ENCODE peak calls at places on chromosomes 5 and 9, in ten cellular contexts. S is left ventricle myocardium inferior, F is gastrocnemius medialis, Y is tibial artery, C is Caco-2, B is spleen, L is uterus, G is cardiac muscle cell, E is lower lobe of right lung, J is heart left ventricle. K is an unnamed sample. For H3K4me1, the result is how much of the 10 kb centered on the place peaks cover.

GRCh38 chr9:4769321-4770080 is 23.2 kb upstream of the RCL1 start:
- DNase-seq in E (no peak), B (no peak), F (no peak), L (no peak), J (peak), Y (no peak), C (no peak), S (no peak), G (peak), K (no peak)

GRCh38 chr5:127416896-127417295 is 100.5 kb upstream of the PRRC1 start:
- DNase-seq in L (no peak), G (no peak), J (no peak), E (no peak), B (peak), C (no peak), F (no peak), Y (no peak), S (no peak), K (no peak)

GRCh38 chr5:92508271-92508670 is 1072.7 kb downstream of the NR2F1-AS1 start:
- DNase-seq in G (no peak), E (no peak), Y (no peak), C (no peak), S (no peak), F (no peak), J (no peak), L (no peak), B (no peak), K (no peak)

GRCh38 chr5:168947212-168947868 is 353.6 kb downstream of the SLIT3 start:
- DNase-seq in Y (no peak), L (no peak), J (peak), C (peak), E (no peak), F (no peak), G (peak), B (no peak), S (peak), K (peak)

GRCh38 chr5:138668981-138669380 is 84.2 kb upstream of the CTNNA1 start:
- DNase-seq in Y (no peak), S (no peak), G (no peak), F (no peak), J (no peak), B (no peak), C (peak), E (no peak), L (no peak), K (no peak)

GRCh38 chr5:80799041-80799440 is 144.3 kb upstream of the DHFR start:
- DNase-seq in Y (no peak), E (no peak), S (peak), G (peak), F (no peak), L (no peak), C (no peak), B (no peak), J (no peak), K (no peak)

GRCh38 chr9:33467526-33467925 is 6.2 kb downstream of the NOL6 start:
- DNase-seq in C (no peak), Y (no peak), E (peak), S (no peak), B (peak), G (no peak), L (no peak), J (no peak), F (no peak), K (no peak)

GRCh38 chr5:106827061-106827460 is 843.7 kb downstream of the EFNA5 start:
- DNase-seq in G (no peak), C (no peak), J (no peak), F (no peak), S (no peak), Y (no peak), L (no peak), E (no peak), B (no peak), K (no peak)

GRCh38 chr5:123508441-123508840 is 3.5 kb upstream of the CSNK1G3 start:
- DNase-seq in L (no peak), Y (no peak), E (no peak), B (no peak), F (no peak), G (no peak), J (no peak), C (no peak), S (no peak), K (no peak)

GRCh38 chr9:2180171-2180570 is 165.0 kb downstream of the SMARCA2 start:
- DNase-seq in J (no peak), F (no peak), S (no peak), B (no peak), G (no peak), Y (no peak), E (no peak), L (no peak), C (no peak), K (no peak)

GRCh38 chr9:82133973-82134372 is 145.4 kb downstream of the SPATA31D1 start:
- DNase-seq in C (no peak), F (no peak), G (no peak), Y (no peak), L (no peak), B (no peak), S (no peak), J (no peak), E (no peak), K (no peak)

GRCh38 chr5:160133071-160133917 is 14.0 kb upstream of the PWWP2A start:
- DNase-seq in E (peak), L (peak), S (peak), C (no peak), F (no peak), G (peak), B (no peak), J (peak), Y (peak), K (peak)

GRCh38 chr5:167643616-167644015 is 647.8 kb upstream of the WWC1 start:
- DNase-seq in B (no peak), S (no peak), E (no peak), J (no peak), G (peak), F (no peak), L (no peak), C (no peak), Y (no peak), K (no peak)

GRCh38 chr5:106640511-106640910 is 1030.2 kb downstream of the EFNA5 start:
- DNase-seq in S (no peak), J (no peak), G (no peak), L (no peak), E (no peak), B (no peak), F (no peak), Y (no peak), C (no peak), K (no peak)

DNA sequence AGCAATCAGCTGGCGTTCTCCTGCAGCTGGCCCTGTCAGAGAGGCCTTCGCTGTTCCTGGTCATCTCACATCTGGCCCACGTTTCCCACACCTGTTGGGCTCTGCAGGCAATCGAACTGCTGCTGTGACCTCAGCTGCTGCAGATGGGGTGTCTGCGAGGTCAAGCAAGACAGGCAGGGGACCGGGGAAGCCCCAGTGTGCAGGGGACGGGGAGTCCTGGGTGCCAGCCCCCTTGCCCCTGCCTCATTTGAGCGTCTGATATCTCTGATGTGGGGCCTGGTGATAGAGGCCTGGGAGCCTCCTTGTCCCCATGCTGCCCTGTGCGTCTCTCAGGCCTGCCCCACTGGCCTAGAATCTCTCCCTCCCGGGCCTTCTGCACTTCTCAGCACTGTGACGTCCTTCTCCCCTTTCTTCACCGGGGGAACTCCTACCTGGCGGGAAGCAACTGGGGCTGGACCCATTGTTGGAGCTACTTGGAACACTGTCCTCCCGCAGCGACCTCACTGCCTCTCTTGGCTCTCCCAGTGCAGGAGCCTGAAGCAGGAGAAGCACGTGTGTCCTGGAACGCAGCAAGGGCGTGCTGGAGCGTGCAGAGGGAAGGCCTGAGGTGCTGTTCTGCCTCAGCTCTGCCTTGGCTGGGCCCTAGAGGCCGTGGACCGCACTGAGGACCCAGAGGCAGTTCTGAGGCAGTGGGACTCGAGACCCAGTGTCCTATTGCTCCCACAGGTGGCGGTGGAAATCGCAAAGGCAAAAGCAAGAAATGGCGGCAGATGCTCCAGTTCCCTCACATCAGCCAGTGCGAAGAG is 3.9 kb downstream of the GRK6 start:
- DNase-seq in G (no peak), J (no peak), Y (no peak), S (no peak), C (no peak), E (no peak), L (no peak), B (peak), F (no peak), K (no peak)
- H3K4me1 ChIP-seq in G (under half), J (half or more), Y (under half), S (under half), C (under half), E (half or more), L (under half), B (half or more), F (under half), K (half or more)

DNA sequence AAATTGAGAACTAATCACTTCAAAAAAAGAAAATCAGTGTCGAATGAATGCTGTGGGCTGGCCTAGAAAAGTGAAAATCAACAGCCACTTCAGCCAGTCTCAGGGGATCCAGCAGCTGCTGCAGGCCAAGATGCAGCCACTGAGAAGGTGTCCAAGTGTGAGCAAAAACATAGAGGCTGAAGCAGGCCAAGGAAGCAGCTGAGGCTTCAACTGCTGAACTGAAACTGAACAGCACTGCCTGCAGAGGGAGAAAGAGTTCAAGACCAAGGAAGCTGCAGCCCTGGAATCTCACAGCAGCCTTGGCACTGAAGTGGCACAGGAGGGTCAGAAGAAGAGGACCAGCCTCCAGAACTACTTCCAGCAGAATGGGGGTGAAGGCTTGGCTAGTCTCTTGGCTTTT is 15.8 kb upstream of the SLC36A3 start:
- DNase-seq in F (peak), B (no peak), C (peak), L (peak), S (peak), J (peak), Y (no peak), G (peak), E (no peak), K (peak)
- TF ChIP-seq CTCF in F (no peak), B (no peak), C (peak), L (no peak), S (peak), J (peak), Y (no peak), G (peak), E (no peak), K (no peak)

GRCh38 chr5:31485376-31486207 is 46.3 kb downstream of the DROSHA start:
- DNase-seq in L (peak), E (no peak), F (no peak), Y (no peak), J (no peak), S (no peak), B (no peak), C (no peak), G (no peak), K (no peak)
- H3K4me3 ChIP-seq in L (no peak), E (no peak), F (no peak), Y (no peak), J (no peak), S (no peak), B (no peak), C (no peak), G (no peak), K (no peak)

DNA sequence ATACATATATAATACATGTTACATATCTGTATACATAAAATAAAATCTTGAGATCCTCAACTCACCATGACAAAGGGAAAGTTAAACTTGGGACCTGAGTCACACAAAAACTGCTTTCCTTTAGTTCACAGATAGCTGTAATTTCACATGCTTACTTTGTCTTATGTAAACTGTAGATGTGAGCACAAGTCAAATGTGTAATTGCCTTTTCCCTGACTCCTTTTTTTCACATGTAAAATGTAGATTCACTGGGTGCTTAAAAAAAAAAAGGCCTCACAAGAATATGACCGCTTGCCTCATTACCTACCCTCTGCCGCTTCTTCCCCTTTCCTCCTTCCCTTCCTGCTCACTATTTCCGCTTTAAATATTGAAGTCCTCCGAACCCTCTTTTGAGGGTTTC is 21.9 kb upstream of the FAM169A start:
- DNase-seq in B (no peak), F (no peak), E (no peak), Y (no peak), J (no peak), S (no peak), G (no peak), L (no peak), C (no peak), K (no peak)
- H3K4me1 ChIP-seq in B (under half), F (under half), E (under half), Y (under half), J (under half), S (under half), G (under half), L (under half), C (under half), K (under half)

DNA sequence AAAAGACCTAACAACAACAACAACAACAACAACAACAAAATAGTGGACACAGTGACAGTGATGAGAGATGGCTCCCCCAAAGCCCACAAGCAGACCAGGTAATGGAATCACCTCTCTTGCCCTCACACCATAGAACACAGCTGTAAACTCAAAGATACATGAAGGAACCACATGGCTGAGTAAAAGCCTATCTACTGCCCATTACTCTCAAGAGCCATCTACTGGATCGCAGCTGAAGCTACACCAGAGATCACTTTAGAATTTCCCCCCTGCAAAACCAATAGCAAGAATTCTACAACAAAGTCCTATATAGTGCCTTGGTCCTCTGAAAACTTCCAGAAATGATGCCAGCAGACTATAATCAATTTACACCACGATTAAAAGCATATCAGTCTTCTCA is 1537.6 kb upstream of the CDH9 start:
- DNase-seq in S (no peak), J (no peak), B (no peak), F (no peak), Y (no peak), L (no peak), G (peak), E (no peak), C (peak), K (no peak)
- TF ChIP-seq CTCF in S (no peak), J (no peak), B (no peak), F (no peak), Y (no peak), L (no peak), G (peak), E (no peak), C (peak), K (no peak)

DNA sequence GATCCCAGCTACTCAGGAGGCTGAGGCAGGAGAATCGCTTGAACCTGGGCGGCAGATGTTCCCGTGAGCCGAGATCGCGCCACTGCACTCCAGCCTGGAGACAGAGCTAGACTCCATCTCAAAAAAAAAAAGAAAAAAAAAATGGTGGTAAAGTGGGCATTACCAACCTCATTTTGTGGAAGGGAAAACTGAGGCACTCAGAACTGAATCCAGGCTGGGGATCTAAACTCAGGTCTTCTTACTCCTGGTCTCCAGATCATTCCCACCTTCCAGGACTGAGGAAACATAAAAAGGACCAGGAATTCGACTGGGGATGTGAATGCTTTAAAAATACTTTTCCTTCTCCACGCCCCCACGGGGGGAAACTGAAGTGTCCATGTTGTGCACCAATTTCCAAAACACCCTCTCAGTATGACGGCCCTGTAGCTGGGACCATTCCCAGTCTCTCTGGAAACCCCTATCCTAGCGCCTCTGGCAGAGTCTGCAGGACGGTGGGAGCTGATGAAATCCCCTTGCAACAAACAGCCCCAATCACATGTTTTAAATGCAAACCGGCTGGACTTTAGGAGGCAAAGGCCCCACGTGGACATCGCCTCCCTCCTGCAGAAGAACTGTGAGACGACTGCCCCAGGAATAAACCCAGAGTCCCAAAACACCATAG is 8.9 kb upstream of the AKNA start:
- DNase-seq in B (no peak), L (peak), Y (no peak), F (no peak), J (no peak), S (no peak), G (peak), E (no peak), C (peak), K (peak)
- H3K4me3 ChIP-seq in B (peak), L (peak), Y (no peak), F (no peak), J (no peak), S (peak), G (no peak), E (peak), C (no peak), K (no peak)

GRCh38 chr9:37958154-37958553 is 54.2 kb upstream of the SLC25A51 start:
- DNase-seq in C (no peak), S (no peak), L (no peak), J (no peak), F (no peak), Y (no peak), G (no peak), E (no peak), B (peak), K (no peak)
- H3K4me1 ChIP-seq in C (under half), S (half or more), L (under half), J (under half), F (under half), Y (under half), G (under half), E (under half), B (under half), K (under half)

DNA sequence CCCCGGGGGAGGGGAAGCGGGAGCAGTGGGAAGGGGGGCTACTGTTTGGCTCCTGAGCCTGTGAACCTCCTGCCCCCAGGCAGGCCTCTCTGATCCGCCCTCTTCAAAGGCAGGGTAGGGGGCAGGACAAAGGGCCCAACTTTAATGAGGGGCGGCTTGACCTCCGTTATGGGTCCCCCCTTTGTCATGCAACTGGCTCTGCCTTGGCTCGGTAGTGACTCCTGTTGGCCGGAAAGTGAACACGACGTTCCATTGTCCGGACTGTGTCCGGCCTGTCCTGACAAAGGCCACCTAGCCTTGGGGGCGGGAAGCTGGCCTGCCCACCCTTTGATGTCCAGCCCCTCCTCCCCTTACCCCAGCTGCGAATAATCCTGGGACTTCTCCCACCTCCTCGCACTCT is 1.3 kb downstream of the CDX1 start:
- DNase-seq in L (no peak), G (no peak), C (no peak), J (no peak), F (no peak), Y (no peak), E (no peak), S (no peak), B (no peak), K (no peak)
- TF ChIP-seq CTCF in L (no peak), G (no peak), C (no peak), J (no peak), F (no peak), Y (no peak), E (no peak), S (no peak), B (no peak), K (peak)

DNA sequence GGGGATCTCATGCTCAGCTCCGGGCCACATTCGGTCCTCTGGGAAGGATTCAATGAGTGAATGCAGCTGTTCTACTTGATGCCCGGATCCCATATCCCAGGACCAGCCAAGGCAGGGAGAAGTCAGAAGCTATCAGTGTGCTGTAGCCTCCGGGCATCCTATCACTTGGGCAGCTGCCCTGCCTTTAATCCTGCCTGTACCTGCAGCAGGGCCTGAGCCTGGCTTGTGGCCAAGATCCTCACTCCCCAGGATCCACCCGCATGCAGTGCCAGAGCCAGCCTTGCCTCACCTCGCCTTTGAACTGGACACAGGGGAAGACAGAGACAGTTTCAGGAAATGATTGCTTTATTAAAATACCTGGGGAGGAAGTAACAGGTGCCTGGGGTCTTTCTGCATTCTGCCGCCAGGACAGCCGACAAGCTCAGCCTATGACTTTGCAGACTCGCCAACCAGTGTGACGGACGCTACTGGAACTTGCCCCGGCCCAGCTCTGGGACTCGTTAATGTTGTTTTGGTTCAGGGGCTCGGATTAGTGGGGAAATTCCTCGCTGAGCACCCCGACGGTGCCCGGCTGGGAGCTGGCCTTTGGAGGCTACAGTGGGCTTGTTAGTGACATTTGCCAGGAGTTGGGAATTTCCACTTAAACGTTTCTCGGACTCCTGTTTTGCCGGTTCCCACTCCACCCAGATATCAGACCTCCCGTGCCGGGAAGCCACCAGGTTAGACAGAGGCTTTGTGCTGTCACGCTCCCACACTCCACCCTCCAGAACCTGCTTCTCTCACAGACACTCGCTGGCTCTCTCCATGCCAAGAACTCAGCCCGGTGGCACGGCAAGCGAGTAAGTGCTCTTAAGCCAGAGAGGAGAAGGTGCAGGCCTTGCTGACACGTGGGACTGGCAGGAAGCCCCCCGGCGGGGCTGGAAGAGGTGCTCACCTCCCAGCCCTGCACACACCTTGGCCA is 721 bp downstream of the PTGES start:
- DNase-seq in C (no peak), S (peak), F (no peak), B (no peak), G (no peak), J (no peak), L (no peak), Y (no peak), E (peak), K (no peak)
- H3K4me3 ChIP-seq in C (peak), S (peak), F (peak), B (peak), G (no peak), J (peak), L (peak), Y (peak), E (peak), K (no peak)